ENCODE peak calls at places on chromosomes 3 and 15, in four cellular contexts. D, T, L and E are unnamed samples.

GRCh38 chr3:71185733-71186455 is 397.6 kb downstream of the FOXP1 start:
- DNase-seq in D (no peak), T (no peak), L (no peak), E (no peak)

GRCh38 chr15:45751629-45752028 is 116.8 kb downstream of the SQOR start:
- DNase-seq in D (no peak), T (no peak), L (no peak), E (no peak)

GRCh38 chr3:8625991-8626390 is 18.6 kb downstream of the SSUH2 start:
- DNase-seq in D (no peak), T (peak; percentile 58), L (no peak), E (no peak)

GRCh38 chr15:51162865-51163762 is 68.4 kb upstream of the TNFAIP8L3 start:
- DNase-seq in D (peak; percentile 72), T (peak; percentile 81), L (no peak), E (peak; percentile 75)

GRCh38 chr15:23734856-23735255 is 47.8 kb upstream of the NDN start:
- DNase-seq in D (no peak), T (no peak), L (no peak), E (no peak)

GRCh38 chr3:171323934-171324535 is 136.2 kb downstream of the TNIK start:
- DNase-seq in D (no peak), T (no peak), L (no peak), E (peak; percentile 50)

GRCh38 chr3:168249539-168250414 is 154.1 kb upstream of the GOLIM4 start:
- DNase-seq in D (peak; percentile 70), T (peak; percentile 73), L (peak; percentile 55), E (peak; percentile 70)

GRCh38 chr15:57526076-57526475 is 65.6 kb upstream of the MYZAP start:
- DNase-seq in D (no peak), T (no peak), L (no peak), E (no peak)

GRCh38 chr3:59607628-59608027 is 557.8 kb upstream of the CFAP20DC start:
- DNase-seq in D (no peak), T (no peak), L (no peak), E (no peak)

GRCh38 chr3:10408680-10409079 is 87.8 kb upstream of the SEC13 start:
- DNase-seq in D (no peak), T (no peak), L (no peak), E (no peak)

GRCh38 chr15:40960926-40961325 is 7.7 kb downstream of the CHAC1 start:
- DNase-seq in D (peak; percentile 71), T (no peak), L (peak; percentile 58), E (no peak)

GRCh38 chr3:65483475-65483874 is 555.2 kb downstream of the MAGI1 start:
- DNase-seq in D (peak; percentile 81), T (peak; percentile 74), L (peak; percentile 40), E (no peak)

GRCh38 chr3:8608791-8609171 is 35.8 kb downstream of the SSUH2 start:
- DNase-seq in D (no peak), T (no peak), L (no peak), E (no peak)

GRCh38 chr15:59436774-59437472 is 1.1 kb upstream of the FAM81A start:
- DNase-seq in D (no peak), T (no peak), L (no peak), E (no peak)

GRCh38 chr15:70385711-70386110 is 288.0 kb upstream of the TLE3 start:
- DNase-seq in D (no peak), T (no peak), L (no peak), E (no peak)

GRCh38 chr3:36815375-36815774 is 51.0 kb upstream of the DCLK3 start:
- DNase-seq in D (no peak), T (no peak), L (no peak), E (no peak)

GRCh38 chr15:83127547-83128150 is 20.2 kb downstream of the TM6SF1 start:
- DNase-seq in D (no peak), T (no peak), L (no peak), E (no peak)

GRCh38 chr3:73516656-73517055 is 108.1 kb downstream of the PDZRN3 start:
- DNase-seq in D (peak; percentile 77), T (peak; percentile 94), L (no peak), E (no peak)

GRCh38 chr3:164521644-164522043 is 556.7 kb downstream of the SI start:
- DNase-seq in D (no peak), T (no peak), L (no peak), E (no peak)

GRCh38 chr3:25291524-25291923 is 136.5 kb upstream of the RARB start:
- DNase-seq in D (no peak), T (no peak), L (no peak), E (no peak)

GRCh38 chr3:138092023-138092422 is 23.4 kb downstream of the DZIP1L start:
- DNase-seq in D (no peak), T (no peak), L (no peak), E (no peak)

GRCh38 chr3:138099417-138099816 is 16.0 kb downstream of the DZIP1L start:
- DNase-seq in D (no peak), T (no peak), L (no peak), E (no peak)

GRCh38 chr3:138093721-138094120 is 21.7 kb downstream of the DZIP1L start:
- DNase-seq in D (no peak), T (no peak), L (no peak), E (no peak)

DNA sequence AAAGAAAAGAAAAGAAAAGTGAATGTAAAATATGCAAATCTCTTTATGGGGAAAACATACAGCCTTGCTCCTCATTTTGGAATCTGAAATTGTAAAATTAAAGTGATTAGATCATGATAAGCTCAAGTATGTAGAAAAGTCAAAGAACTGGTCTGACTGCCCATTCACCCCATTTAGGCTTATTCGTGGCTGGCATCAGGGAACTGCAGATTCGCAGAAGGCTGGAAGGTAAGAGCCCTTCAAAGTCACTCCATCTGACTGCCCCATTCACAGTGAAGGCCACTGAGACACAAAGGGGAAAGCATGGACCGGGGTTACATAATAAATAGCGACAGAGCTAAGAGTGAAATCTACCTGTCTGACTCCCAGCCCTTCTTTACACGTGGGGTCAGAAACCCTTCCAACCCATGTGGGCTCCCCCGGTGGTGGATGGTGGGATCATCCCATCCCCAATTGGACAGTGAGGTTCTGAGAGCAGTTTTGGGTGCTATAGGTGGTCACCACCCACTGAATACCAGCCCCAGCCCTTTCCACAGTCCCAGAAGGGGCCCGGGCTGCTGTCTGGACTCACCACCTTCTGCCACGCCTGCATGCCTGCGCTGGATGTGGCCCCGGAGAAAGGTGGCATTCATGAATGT is 18.1 kb downstream of the DZIP1L start:
- DNase-seq in D (no peak), T (no peak), L (peak; percentile 73), E (no peak)
- TF ChIP-seq CTCF in D (no peak), T (no peak), L (peak; percentile 56), E (peak; percentile 17)

GRCh38 chr3:37993067-37993809 is 2.7 kb downstream of the VILL start:
- DNase-seq in D (peak; percentile 25), T (peak; percentile 11), L (no peak), E (no peak)
- H3K4me1 ChIP-seq in D (peaks cover 72% of the 10 kb centered on the region), T (no peaks in the 10 kb centered on the region), L (peaks cover 63% of the 10 kb centered on the region), E (peaks cover 11% of the 10 kb centered on the region)

DNA sequence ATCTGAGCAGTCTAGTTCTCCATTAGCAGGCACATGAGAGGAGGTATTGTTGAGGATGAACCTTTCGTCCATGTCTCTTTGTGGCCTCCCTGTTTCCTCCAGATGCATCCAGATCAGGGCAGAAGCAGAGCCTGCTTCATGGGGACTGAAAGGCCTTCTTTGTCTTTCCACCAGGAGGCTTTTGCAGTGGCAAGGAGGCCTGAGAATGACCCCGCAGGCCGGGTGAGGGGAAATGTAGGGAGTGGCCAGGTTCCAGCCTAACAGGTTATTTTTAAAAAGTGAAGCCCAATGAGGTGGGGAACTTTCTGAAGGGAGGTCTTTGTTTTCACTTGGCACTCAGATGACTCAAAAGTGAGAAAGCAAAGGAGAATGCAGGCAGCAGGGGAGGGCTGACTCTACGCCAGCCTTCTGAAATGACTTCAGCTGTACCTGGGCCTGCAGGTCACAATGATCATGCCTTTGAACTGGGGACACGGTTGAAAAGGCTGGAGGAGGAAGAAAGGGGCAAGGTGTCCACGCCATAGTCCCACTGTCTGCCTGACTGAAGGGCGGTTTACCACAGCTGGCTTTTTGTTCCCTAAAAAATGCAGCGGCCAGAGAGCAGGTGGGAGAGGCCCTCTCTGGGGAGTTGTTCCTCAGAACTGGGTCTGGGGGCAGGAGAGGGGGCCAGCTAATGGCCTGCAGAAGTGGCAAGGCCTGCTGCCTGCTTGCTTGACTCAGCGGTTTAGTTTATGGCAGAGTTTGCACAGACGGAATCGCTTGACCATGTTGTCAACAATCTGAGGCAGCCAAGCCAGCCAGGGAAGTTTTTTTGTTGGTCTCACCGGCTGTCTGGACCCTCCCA is 28.7 kb downstream of the CMTM7 start:
- DNase-seq in D (peak; percentile 54), T (no peak), L (peak; percentile 92), E (peak; percentile 65)
- TF ChIP-seq CTCF in D (no peak), T (no peak), L (peak; percentile 25), E (no peak)

GRCh38 chr15:90933310-90933709 is 961 bp upstream of the HDDC3 start:
- DNase-seq in D (no peak), T (no peak), L (no peak), E (no peak)

GRCh38 chr15:90936823-90937222 is 1.7 kb downstream of the UNC45A start:
- DNase-seq in D (no peak), T (no peak), L (no peak), E (no peak)

GRCh38 chr15:90934256-90934948 is 683 bp upstream of the UNC45A start:
- DNase-seq in D (peak; percentile 90), T (peak; percentile 92), L (peak; percentile 73), E (peak; percentile 89)

GRCh38 chr15:90932660-90932991 is 277 bp upstream of the HDDC3 start:
- DNase-seq in D (no peak), T (no peak), L (no peak), E (no peak)

GRCh38 chr15:90934949-90935751 is at the start of gene UNC45A:
- DNase-seq in D (peak; percentile 97), T (peak; percentile 95), L (peak; percentile 80), E (peak; percentile 96)
- H3K4me1 ChIP-seq in D (peaks cover 61% of the 10 kb centered on the region), T (no peaks in the 10 kb centered on the region), L (peaks cover 20% of the 10 kb centered on the region), E (peaks cover 14% of the 10 kb centered on the region)

DNA sequence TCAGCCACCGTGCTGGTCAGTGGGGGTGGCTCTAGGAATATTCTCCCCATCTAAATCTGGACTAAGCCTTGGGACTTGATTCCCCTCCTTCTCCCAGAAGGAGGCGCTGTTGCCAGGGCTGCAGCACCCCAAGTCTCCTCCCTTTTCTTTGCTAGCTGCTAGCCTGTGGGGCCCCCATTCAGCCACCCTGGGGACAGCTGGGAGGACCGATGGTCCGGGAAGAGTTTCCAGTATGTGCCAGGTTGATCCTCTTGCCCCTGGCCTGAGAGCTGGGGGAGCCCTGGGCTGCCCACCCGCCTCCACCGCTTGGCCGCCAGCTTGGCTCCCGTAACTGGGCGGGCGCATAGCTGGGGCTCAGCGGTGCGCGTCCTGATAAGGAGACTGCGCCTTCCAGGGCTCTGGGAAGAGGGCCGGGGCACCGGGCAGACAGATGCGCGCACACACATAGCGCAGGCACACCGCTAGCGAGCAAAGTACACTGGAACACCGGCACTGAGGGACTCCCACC is 4.2 kb downstream of the SMAD6 start:
- DNase-seq in D (peak; percentile 63), T (peak; percentile 72), L (no peak), E (peak; percentile 23)
- TF ChIP-seq CTCF in D (peak; percentile 37), T (peak; percentile 13), L (peak; percentile 22), E (no peak)